ENCODE peak calls at places on chromosomes 3 and 15, in five cellular contexts. One of them, this sample, is unnamed.

GRCh38 chr3:160400631-160401150 is 1.2 kb downstream of the SMC4 start:
- DNase-seq in lower leg skin: no peak
- DNase-seq in AG09319: no peak
- DNase-seq in B cell: no peak
- DNase-seq in mesothelial cell of epicardium: peak
- DNase-seq in this sample: no peak

GRCh38 chr3:159770998-159771397 is 217.6 kb upstream of the IL12A start:
- DNase-seq in lower leg skin: no peak
- DNase-seq in AG09319: no peak
- DNase-seq in B cell: no peak
- DNase-seq in mesothelial cell of epicardium: no peak
- DNase-seq in this sample: no peak

GRCh38 chr15:43056696-43057095 is 49.1 kb downstream of the UBR1 start:
- DNase-seq in lower leg skin: no peak
- DNase-seq in AG09319: no peak
- DNase-seq in B cell: no peak
- DNase-seq in mesothelial cell of epicardium: no peak
- DNase-seq in this sample: no peak

GRCh38 chr3:110352841-110353595 is 718.6 kb upstream of the NECTIN3 start:
- DNase-seq in lower leg skin: no peak
- DNase-seq in AG09319: no peak
- DNase-seq in B cell: no peak
- DNase-seq in mesothelial cell of epicardium: no peak
- DNase-seq in this sample: no peak

GRCh38 chr3:149771652-149772271 is 19.5 kb upstream of the COMMD2 start:
- DNase-seq in lower leg skin: no peak
- DNase-seq in AG09319: no peak
- DNase-seq in B cell: no peak
- DNase-seq in mesothelial cell of epicardium: peak
- DNase-seq in this sample: peak

GRCh38 chr3:138845071-138845685 is 10.4 kb upstream of the PIK3CB start:
- DNase-seq in lower leg skin: no peak
- DNase-seq in AG09319: no peak
- DNase-seq in B cell: no peak
- DNase-seq in mesothelial cell of epicardium: no peak
- DNase-seq in this sample: no peak

GRCh38 chr3:160127308-160127707 is 97.9 kb upstream of the C3orf80 start:
- DNase-seq in lower leg skin: no peak
- DNase-seq in AG09319: no peak
- DNase-seq in B cell: no peak
- DNase-seq in mesothelial cell of epicardium: no peak
- DNase-seq in this sample: no peak

GRCh38 chr3:183193762-183194701 is 31.5 kb upstream of the LAMP3 start:
- DNase-seq in lower leg skin: no peak
- DNase-seq in AG09319: no peak
- DNase-seq in B cell: no peak
- DNase-seq in mesothelial cell of epicardium: no peak
- DNase-seq in this sample: no peak

GRCh38 chr3:142501004-142501926 is 53.4 kb upstream of the XRN1 start:
- DNase-seq in lower leg skin: no peak
- DNase-seq in AG09319: peak
- DNase-seq in B cell: no peak
- DNase-seq in mesothelial cell of epicardium: no peak
- DNase-seq in this sample: no peak

GRCh38 chr15:53114960-53115359 is 324.8 kb upstream of the ONECUT1 start:
- DNase-seq in lower leg skin: no peak
- DNase-seq in AG09319: no peak
- DNase-seq in B cell: no peak
- DNase-seq in mesothelial cell of epicardium: no peak
- DNase-seq in this sample: no peak

GRCh38 chr3:74003712-74004111 is 379.0 kb upstream of the PDZRN3 start:
- DNase-seq in lower leg skin: no peak
- DNase-seq in AG09319: no peak
- DNase-seq in B cell: no peak
- DNase-seq in mesothelial cell of epicardium: no peak
- DNase-seq in this sample: no peak

GRCh38 chr3:171274222-171274621 is 186.0 kb downstream of the TNIK start:
- DNase-seq in lower leg skin: no peak
- DNase-seq in AG09319: no peak
- DNase-seq in B cell: no peak
- DNase-seq in mesothelial cell of epicardium: no peak
- DNase-seq in this sample: no peak

GRCh38 chr3:17023006-17023664 is 138.4 kb downstream of the PLCL2 start:
- DNase-seq in lower leg skin: no peak
- DNase-seq in AG09319: no peak
- DNase-seq in B cell: peak
- DNase-seq in mesothelial cell of epicardium: no peak
- DNase-seq in this sample: no peak

GRCh38 chr15:23467110-23467600 is 20.1 kb upstream of the GOLGA6L2 start:
- DNase-seq in lower leg skin: no peak
- DNase-seq in AG09319: peak
- DNase-seq in B cell: no peak
- DNase-seq in mesothelial cell of epicardium: no peak
- DNase-seq in this sample: no peak

GRCh38 chr15:30921781-30922371 is 18.2 kb downstream of the FAN1 start:
- DNase-seq in lower leg skin: no peak
- DNase-seq in AG09319: no peak
- DNase-seq in B cell: no peak
- DNase-seq in mesothelial cell of epicardium: no peak
- DNase-seq in this sample: no peak

GRCh38 chr3:42013652-42014442 is 51.9 kb upstream of the ULK4 start:
- DNase-seq in lower leg skin: peak
- DNase-seq in AG09319: no peak
- DNase-seq in B cell: peak
- DNase-seq in mesothelial cell of epicardium: peak
- DNase-seq in this sample: no peak

GRCh38 chr15:57216288-57216687 is 160.0 kb upstream of the CGNL1 start:
- DNase-seq in lower leg skin: no peak
- DNase-seq in AG09319: no peak
- DNase-seq in B cell: no peak
- DNase-seq in mesothelial cell of epicardium: no peak
- DNase-seq in this sample: no peak

GRCh38 chr3:108345492-108346205 is 49.3 kb downstream of the HHLA2 start:
- DNase-seq in lower leg skin: no peak
- DNase-seq in AG09319: no peak
- DNase-seq in B cell: no peak
- DNase-seq in mesothelial cell of epicardium: no peak
- DNase-seq in this sample: no peak

GRCh38 chr15:34883042-34883441 is 86.5 kb downstream of the AQR start:
- DNase-seq in lower leg skin: no peak
- DNase-seq in AG09319: no peak
- DNase-seq in B cell: no peak
- DNase-seq in mesothelial cell of epicardium: no peak
- DNase-seq in this sample: no peak

DNA sequence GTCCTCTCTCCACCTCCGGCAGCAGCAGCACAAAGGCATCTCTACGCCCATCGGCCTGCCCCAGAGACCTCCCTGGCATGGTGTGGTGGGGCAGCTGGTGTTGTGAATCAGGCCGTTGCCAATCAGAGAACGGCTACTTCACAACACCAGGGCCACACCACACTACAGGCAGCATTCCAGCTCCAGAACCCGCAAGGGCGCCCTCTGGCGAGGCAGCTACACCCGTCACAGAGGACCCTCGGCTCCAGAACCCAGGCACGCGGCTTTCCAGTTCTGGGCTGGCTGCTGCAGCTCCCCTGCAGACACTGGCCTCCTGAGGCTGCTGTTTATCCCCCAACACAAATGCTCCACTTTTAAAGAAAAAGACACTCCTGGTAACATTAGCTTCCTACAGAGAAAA is 127.5 kb upstream of the TOPAZ1 start:
- DNase-seq in lower leg skin: no peak
- DNase-seq in AG09319: no peak
- DNase-seq in B cell: no peak
- DNase-seq in mesothelial cell of epicardium: peak
- DNase-seq in this sample: no peak
- TF ChIP-seq CTCF in lower leg skin: no peak
- TF ChIP-seq CTCF in AG09319: peak
- TF ChIP-seq CTCF in B cell: peak
- TF ChIP-seq CTCF in mesothelial cell of epicardium: no peak
- TF ChIP-seq CTCF in this sample: no peak

GRCh38 chr3:109346099-109346498 is 8.8 kb upstream of the DPPA4 start:
- DNase-seq in lower leg skin: no peak
- DNase-seq in AG09319: no peak
- DNase-seq in B cell: no peak
- DNase-seq in mesothelial cell of epicardium: no peak
- DNase-seq in this sample: no peak
- TF ChIP-seq CTCF in lower leg skin: no peak
- TF ChIP-seq CTCF in AG09319: no peak
- TF ChIP-seq CTCF in B cell: no peak
- TF ChIP-seq CTCF in mesothelial cell of epicardium: no peak
- TF ChIP-seq CTCF in this sample: no peak

GRCh38 chr15:100937171-100937570 is 18.0 kb downstream of the LRRK1 start:
- DNase-seq in lower leg skin: no peak
- DNase-seq in AG09319: no peak
- DNase-seq in B cell: no peak
- DNase-seq in mesothelial cell of epicardium: no peak
- DNase-seq in this sample: no peak

GRCh38 chr15:100942656-100943055 is 23.5 kb downstream of the LRRK1 start:
- DNase-seq in lower leg skin: no peak
- DNase-seq in AG09319: no peak
- DNase-seq in B cell: no peak
- DNase-seq in mesothelial cell of epicardium: no peak
- DNase-seq in this sample: no peak

GRCh38 chr15:100941536-100941935 is 22.4 kb downstream of the LRRK1 start:
- DNase-seq in lower leg skin: no peak
- DNase-seq in AG09319: no peak
- DNase-seq in B cell: no peak
- DNase-seq in mesothelial cell of epicardium: no peak
- DNase-seq in this sample: no peak

GRCh38 chr15:100940785-100941379 is 21.7 kb downstream of the LRRK1 start:
- DNase-seq in lower leg skin: no peak
- DNase-seq in AG09319: no peak
- DNase-seq in B cell: peak
- DNase-seq in mesothelial cell of epicardium: no peak
- DNase-seq in this sample: no peak

DNA sequence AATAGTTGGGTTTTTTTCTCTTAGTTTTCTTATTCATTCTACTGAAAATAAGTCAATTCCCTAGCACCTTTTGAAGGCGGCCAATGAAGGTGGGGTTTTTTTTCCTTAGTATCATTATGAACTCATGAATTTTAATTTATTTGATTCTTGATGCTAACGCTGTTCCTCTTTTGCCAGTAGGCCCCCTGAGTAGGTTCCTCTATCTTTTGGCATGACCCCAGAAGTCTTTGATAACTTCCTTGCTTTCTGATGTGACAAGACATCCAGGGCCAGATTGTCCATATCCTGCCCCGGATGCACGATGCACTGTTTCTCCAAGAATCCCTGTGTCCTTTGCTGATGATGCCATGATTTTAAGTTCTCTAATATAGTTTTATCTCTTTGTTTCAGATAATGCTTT is 20.6 kb downstream of the LRRK1 start:
- DNase-seq in lower leg skin: no peak
- DNase-seq in AG09319: no peak
- DNase-seq in B cell: no peak
- DNase-seq in mesothelial cell of epicardium: no peak
- DNase-seq in this sample: no peak
- TF ChIP-seq CTCF in lower leg skin: no peak
- TF ChIP-seq CTCF in AG09319: no peak
- TF ChIP-seq CTCF in B cell: no peak
- TF ChIP-seq CTCF in mesothelial cell of epicardium: no peak
- TF ChIP-seq CTCF in this sample: no peak

GRCh38 chr3:192888121-192888520 is 29.5 kb downstream of the MB21D2 start:
- DNase-seq in lower leg skin: no peak
- DNase-seq in AG09319: no peak
- DNase-seq in B cell: no peak
- DNase-seq in mesothelial cell of epicardium: no peak
- DNase-seq in this sample: no peak
- TF ChIP-seq CTCF in lower leg skin: no peak
- TF ChIP-seq CTCF in AG09319: no peak
- TF ChIP-seq CTCF in B cell: no peak
- TF ChIP-seq CTCF in mesothelial cell of epicardium: no peak
- TF ChIP-seq CTCF in this sample: no peak

GRCh38 chr15:81293728-81294500 is 30.0 kb downstream of the STARD5 start:
- DNase-seq in lower leg skin: no peak
- DNase-seq in AG09319: no peak
- DNase-seq in B cell: peak
- DNase-seq in mesothelial cell of epicardium: no peak
- DNase-seq in this sample: no peak

GRCh38 chr15:81296218-81296617 is 27.7 kb downstream of the STARD5 start:
- DNase-seq in lower leg skin: no peak
- DNase-seq in AG09319: no peak
- DNase-seq in B cell: no peak
- DNase-seq in mesothelial cell of epicardium: no peak
- DNase-seq in this sample: no peak

GRCh38 chr15:81295466-81296145 is 28.3 kb downstream of the STARD5 start:
- DNase-seq in lower leg skin: no peak
- DNase-seq in AG09319: no peak
- DNase-seq in B cell: no peak
- DNase-seq in mesothelial cell of epicardium: no peak
- DNase-seq in this sample: no peak

GRCh38 chr15:81292516-81293001 is 31.4 kb downstream of the STARD5 start:
- DNase-seq in lower leg skin: no peak
- DNase-seq in AG09319: no peak
- DNase-seq in B cell: peak
- DNase-seq in mesothelial cell of epicardium: no peak
- DNase-seq in this sample: no peak

DNA sequence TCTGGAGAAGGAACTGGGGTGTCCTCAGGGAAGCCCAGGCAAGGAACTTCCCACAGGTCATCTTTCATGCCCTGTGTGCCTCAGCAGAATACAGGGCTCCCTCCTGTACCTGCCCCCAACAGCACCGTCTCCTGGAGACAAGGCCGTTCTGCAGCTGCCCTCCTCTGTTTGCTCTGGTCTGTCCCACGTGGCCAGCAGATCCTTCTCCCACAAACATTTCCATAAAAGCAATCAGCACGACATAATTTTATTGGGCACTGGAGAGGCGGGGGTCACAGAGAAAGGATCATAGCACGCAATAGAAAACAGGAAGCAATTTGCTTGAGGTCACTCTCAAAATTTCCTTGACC is 29.5 kb downstream of the STARD5 start:
- DNase-seq in lower leg skin: no peak
- DNase-seq in AG09319: no peak
- DNase-seq in B cell: peak
- DNase-seq in mesothelial cell of epicardium: no peak
- DNase-seq in this sample: no peak
- TF ChIP-seq CTCF in lower leg skin: no peak
- TF ChIP-seq CTCF in AG09319: no peak
- TF ChIP-seq CTCF in B cell: no peak
- TF ChIP-seq CTCF in mesothelial cell of epicardium: no peak
- TF ChIP-seq CTCF in this sample: no peak

GRCh38 chr3:23439080-23439479 is 236.0 kb downstream of the UBE2E2 start:
- DNase-seq in lower leg skin: no peak
- DNase-seq in AG09319: no peak
- DNase-seq in B cell: no peak
- DNase-seq in mesothelial cell of epicardium: no peak
- DNase-seq in this sample: no peak
- TF ChIP-seq CTCF in lower leg skin: no peak
- TF ChIP-seq CTCF in AG09319: no peak
- TF ChIP-seq CTCF in B cell: no peak
- TF ChIP-seq CTCF in mesothelial cell of epicardium: no peak
- TF ChIP-seq CTCF in this sample: no peak

GRCh38 chr15:60727661-60728060 is 248.7 kb upstream of the ICE2 start:
- DNase-seq in lower leg skin: no peak
- DNase-seq in AG09319: no peak
- DNase-seq in B cell: no peak
- DNase-seq in mesothelial cell of epicardium: no peak
- DNase-seq in this sample: no peak
- TF ChIP-seq CTCF in lower leg skin: no peak
- TF ChIP-seq CTCF in AG09319: no peak
- TF ChIP-seq CTCF in B cell: no peak
- TF ChIP-seq CTCF in mesothelial cell of epicardium: no peak
- TF ChIP-seq CTCF in this sample: no peak